ENCODE peak calls at places on chromosomes 3 and 15, in eight cellular contexts. One of them, this sample, is unnamed.

GRCh38 chr3:194574639-194575483 is 58.4 kb downstream of the TMEM44 start:
- DNase-seq in HCEC 1CT: peak
- DNase-seq in NT2/D1: no peak
- DNase-seq in activated T-helper 1 cell treated with anti-CD3 and anti-CD28 coated beads, Interleukin-2, amount 50 U/mL, for 16 hours: no peak
- DNase-seq in GM04503: no peak
- DNase-seq in activated effector memory CD4-positive, alpha-beta T cell treated with Interleukin-2 at 50 U/mL for 16 hours: no peak
- DNase-seq in activated CD8-positive, alpha-beta memory T cell treated with anti-CD3 and anti-CD28 coated beads for 24 hours: no peak
- DNase-seq in effector CD8-positive, alpha-beta T cell: no peak
- DNase-seq in this sample: no peak

GRCh38 chr3:196096382-196096953 is 14.6 kb upstream of the TFRC start:
- DNase-seq in activated T-helper 1 cell treated with anti-CD3 and anti-CD28 coated beads, Interleukin-2, amount 50 U/mL, for 16 hours: no peak
- DNase-seq in activated CD8-positive, alpha-beta memory T cell treated with anti-CD3 and anti-CD28 coated beads for 24 hours: no peak
- DNase-seq in GM04503: no peak
- DNase-seq in HCEC 1CT: no peak
- DNase-seq in NT2/D1: no peak
- DNase-seq in effector CD8-positive, alpha-beta T cell: no peak
- DNase-seq in activated effector memory CD4-positive, alpha-beta T cell treated with Interleukin-2 at 50 U/mL for 16 hours: no peak
- DNase-seq in this sample: no peak

GRCh38 chr3:170448530-170449110 is 30.0 kb downstream of the CLDN11 start:
- DNase-seq in effector CD8-positive, alpha-beta T cell: no peak
- DNase-seq in activated CD8-positive, alpha-beta memory T cell treated with anti-CD3 and anti-CD28 coated beads for 24 hours: no peak
- DNase-seq in activated T-helper 1 cell treated with anti-CD3 and anti-CD28 coated beads, Interleukin-2, amount 50 U/mL, for 16 hours: no peak
- DNase-seq in GM04503: no peak
- DNase-seq in activated effector memory CD4-positive, alpha-beta T cell treated with Interleukin-2 at 50 U/mL for 16 hours: no peak
- DNase-seq in NT2/D1: no peak
- DNase-seq in HCEC 1CT: no peak
- DNase-seq in this sample: no peak

GRCh38 chr15:83108266-83109219 is 1.1 kb downstream of the TM6SF1 start:
- DNase-seq in activated CD8-positive, alpha-beta memory T cell treated with anti-CD3 and anti-CD28 coated beads for 24 hours: peak
- DNase-seq in effector CD8-positive, alpha-beta T cell: no peak
- DNase-seq in activated effector memory CD4-positive, alpha-beta T cell treated with Interleukin-2 at 50 U/mL for 16 hours: no peak
- DNase-seq in NT2/D1: no peak
- DNase-seq in activated T-helper 1 cell treated with anti-CD3 and anti-CD28 coated beads, Interleukin-2, amount 50 U/mL, for 16 hours: no peak
- DNase-seq in HCEC 1CT: no peak
- DNase-seq in GM04503: no peak
- DNase-seq in this sample: no peak

GRCh38 chr15:76177491-76178040 is 117.8 kb downstream of the TMEM266 start:
- DNase-seq in activated CD8-positive, alpha-beta memory T cell treated with anti-CD3 and anti-CD28 coated beads for 24 hours: no peak
- DNase-seq in effector CD8-positive, alpha-beta T cell: no peak
- DNase-seq in HCEC 1CT: peak
- DNase-seq in activated effector memory CD4-positive, alpha-beta T cell treated with Interleukin-2 at 50 U/mL for 16 hours: no peak
- DNase-seq in activated T-helper 1 cell treated with anti-CD3 and anti-CD28 coated beads, Interleukin-2, amount 50 U/mL, for 16 hours: no peak
- DNase-seq in GM04503: peak
- DNase-seq in NT2/D1: no peak
- DNase-seq in this sample: no peak

GRCh38 chr3:121574449-121574848 is 6.7 kb downstream of the ARGFX start:
- DNase-seq in HCEC 1CT: no peak
- DNase-seq in activated effector memory CD4-positive, alpha-beta T cell treated with Interleukin-2 at 50 U/mL for 16 hours: no peak
- DNase-seq in NT2/D1: no peak
- DNase-seq in effector CD8-positive, alpha-beta T cell: no peak
- DNase-seq in activated CD8-positive, alpha-beta memory T cell treated with anti-CD3 and anti-CD28 coated beads for 24 hours: no peak
- DNase-seq in GM04503: no peak
- DNase-seq in activated T-helper 1 cell treated with anti-CD3 and anti-CD28 coated beads, Interleukin-2, amount 50 U/mL, for 16 hours: no peak
- DNase-seq in this sample: no peak

GRCh38 chr3:197709135-197709534 is 27.6 kb downstream of the RUBCN start:
- DNase-seq in activated T-helper 1 cell treated with anti-CD3 and anti-CD28 coated beads, Interleukin-2, amount 50 U/mL, for 16 hours: no peak
- DNase-seq in activated CD8-positive, alpha-beta memory T cell treated with anti-CD3 and anti-CD28 coated beads for 24 hours: no peak
- DNase-seq in activated effector memory CD4-positive, alpha-beta T cell treated with Interleukin-2 at 50 U/mL for 16 hours: no peak
- DNase-seq in NT2/D1: no peak
- DNase-seq in HCEC 1CT: no peak
- DNase-seq in effector CD8-positive, alpha-beta T cell: no peak
- DNase-seq in GM04503: no peak
- DNase-seq in this sample: no peak

GRCh38 chr3:59821274-59821673 is 771.4 kb upstream of the CFAP20DC start:
- DNase-seq in HCEC 1CT: no peak
- DNase-seq in NT2/D1: no peak
- DNase-seq in activated CD8-positive, alpha-beta memory T cell treated with anti-CD3 and anti-CD28 coated beads for 24 hours: no peak
- DNase-seq in activated T-helper 1 cell treated with anti-CD3 and anti-CD28 coated beads, Interleukin-2, amount 50 U/mL, for 16 hours: no peak
- DNase-seq in GM04503: no peak
- DNase-seq in activated effector memory CD4-positive, alpha-beta T cell treated with Interleukin-2 at 50 U/mL for 16 hours: no peak
- DNase-seq in effector CD8-positive, alpha-beta T cell: no peak
- DNase-seq in this sample: no peak

GRCh38 chr3:78235841-78236240 is 1195.9 kb downstream of the ROBO2 start:
- DNase-seq in NT2/D1: no peak
- DNase-seq in activated T-helper 1 cell treated with anti-CD3 and anti-CD28 coated beads, Interleukin-2, amount 50 U/mL, for 16 hours: no peak
- DNase-seq in activated CD8-positive, alpha-beta memory T cell treated with anti-CD3 and anti-CD28 coated beads for 24 hours: no peak
- DNase-seq in activated effector memory CD4-positive, alpha-beta T cell treated with Interleukin-2 at 50 U/mL for 16 hours: no peak
- DNase-seq in GM04503: no peak
- DNase-seq in HCEC 1CT: no peak
- DNase-seq in effector CD8-positive, alpha-beta T cell: no peak
- DNase-seq in this sample: no peak

GRCh38 chr3:30710017-30710416 is 103.6 kb downstream of the TGFBR2 start:
- DNase-seq in effector CD8-positive, alpha-beta T cell: no peak
- DNase-seq in NT2/D1: no peak
- DNase-seq in HCEC 1CT: no peak
- DNase-seq in activated effector memory CD4-positive, alpha-beta T cell treated with Interleukin-2 at 50 U/mL for 16 hours: no peak
- DNase-seq in activated T-helper 1 cell treated with anti-CD3 and anti-CD28 coated beads, Interleukin-2, amount 50 U/mL, for 16 hours: no peak
- DNase-seq in GM04503: no peak
- DNase-seq in activated CD8-positive, alpha-beta memory T cell treated with anti-CD3 and anti-CD28 coated beads for 24 hours: no peak
- DNase-seq in this sample: no peak

GRCh38 chr3:101850327-101851048 is 1.2 kb downstream of the NFKBIZ start:
- DNase-seq in GM04503: peak
- DNase-seq in HCEC 1CT: peak
- DNase-seq in NT2/D1: no peak
- DNase-seq in activated T-helper 1 cell treated with anti-CD3 and anti-CD28 coated beads, Interleukin-2, amount 50 U/mL, for 16 hours: no peak
- DNase-seq in activated effector memory CD4-positive, alpha-beta T cell treated with Interleukin-2 at 50 U/mL for 16 hours: peak
- DNase-seq in effector CD8-positive, alpha-beta T cell: peak
- DNase-seq in activated CD8-positive, alpha-beta memory T cell treated with anti-CD3 and anti-CD28 coated beads for 24 hours: peak
- DNase-seq in this sample: no peak

GRCh38 chr15:99983894-99984293 is 250.7 kb upstream of the LYSMD4 start:
- DNase-seq in NT2/D1: no peak
- DNase-seq in activated T-helper 1 cell treated with anti-CD3 and anti-CD28 coated beads, Interleukin-2, amount 50 U/mL, for 16 hours: no peak
- DNase-seq in activated effector memory CD4-positive, alpha-beta T cell treated with Interleukin-2 at 50 U/mL for 16 hours: no peak
- DNase-seq in activated CD8-positive, alpha-beta memory T cell treated with anti-CD3 and anti-CD28 coated beads for 24 hours: no peak
- DNase-seq in HCEC 1CT: no peak
- DNase-seq in effector CD8-positive, alpha-beta T cell: no peak
- DNase-seq in GM04503: no peak
- DNase-seq in this sample: peak

GRCh38 chr15:29613951-29614382 is 208.3 kb downstream of the TJP1 start:
- DNase-seq in activated T-helper 1 cell treated with anti-CD3 and anti-CD28 coated beads, Interleukin-2, amount 50 U/mL, for 16 hours: no peak
- DNase-seq in NT2/D1: no peak
- DNase-seq in effector CD8-positive, alpha-beta T cell: no peak
- DNase-seq in GM04503: no peak
- DNase-seq in activated CD8-positive, alpha-beta memory T cell treated with anti-CD3 and anti-CD28 coated beads for 24 hours: no peak
- DNase-seq in activated effector memory CD4-positive, alpha-beta T cell treated with Interleukin-2 at 50 U/mL for 16 hours: no peak
- DNase-seq in HCEC 1CT: no peak
- DNase-seq in this sample: no peak

GRCh38 chr15:49154359-49154758 is 1.0 kb downstream of the COPS2 start:
- DNase-seq in HCEC 1CT: no peak
- DNase-seq in activated effector memory CD4-positive, alpha-beta T cell treated with Interleukin-2 at 50 U/mL for 16 hours: no peak
- DNase-seq in activated T-helper 1 cell treated with anti-CD3 and anti-CD28 coated beads, Interleukin-2, amount 50 U/mL, for 16 hours: no peak
- DNase-seq in activated CD8-positive, alpha-beta memory T cell treated with anti-CD3 and anti-CD28 coated beads for 24 hours: no peak
- DNase-seq in effector CD8-positive, alpha-beta T cell: no peak
- DNase-seq in NT2/D1: no peak
- DNase-seq in GM04503: no peak
- DNase-seq in this sample: no peak

GRCh38 chr15:89143503-89144162 is 55.4 kb downstream of the ABHD2 start:
- DNase-seq in NT2/D1: no peak
- DNase-seq in activated T-helper 1 cell treated with anti-CD3 and anti-CD28 coated beads, Interleukin-2, amount 50 U/mL, for 16 hours: no peak
- DNase-seq in GM04503: peak
- DNase-seq in activated CD8-positive, alpha-beta memory T cell treated with anti-CD3 and anti-CD28 coated beads for 24 hours: no peak
- DNase-seq in effector CD8-positive, alpha-beta T cell: no peak
- DNase-seq in HCEC 1CT: peak
- DNase-seq in activated effector memory CD4-positive, alpha-beta T cell treated with Interleukin-2 at 50 U/mL for 16 hours: no peak
- DNase-seq in this sample: no peak

GRCh38 chr15:80367094-80367493 is 37.1 kb upstream of the ARNT2 start:
- DNase-seq in activated effector memory CD4-positive, alpha-beta T cell treated with Interleukin-2 at 50 U/mL for 16 hours: no peak
- DNase-seq in effector CD8-positive, alpha-beta T cell: no peak
- DNase-seq in NT2/D1: peak
- DNase-seq in GM04503: no peak
- DNase-seq in activated CD8-positive, alpha-beta memory T cell treated with anti-CD3 and anti-CD28 coated beads for 24 hours: no peak
- DNase-seq in HCEC 1CT: peak
- DNase-seq in activated T-helper 1 cell treated with anti-CD3 and anti-CD28 coated beads, Interleukin-2, amount 50 U/mL, for 16 hours: no peak
- DNase-seq in this sample: no peak

GRCh38 chr3:150169279-150169970 is 198.7 kb upstream of the PFN2 start:
- DNase-seq in activated T-helper 1 cell treated with anti-CD3 and anti-CD28 coated beads, Interleukin-2, amount 50 U/mL, for 16 hours: no peak
- DNase-seq in NT2/D1: no peak
- DNase-seq in effector CD8-positive, alpha-beta T cell: no peak
- DNase-seq in activated effector memory CD4-positive, alpha-beta T cell treated with Interleukin-2 at 50 U/mL for 16 hours: no peak
- DNase-seq in activated CD8-positive, alpha-beta memory T cell treated with anti-CD3 and anti-CD28 coated beads for 24 hours: no peak
- DNase-seq in GM04503: no peak
- DNase-seq in HCEC 1CT: no peak
- DNase-seq in this sample: no peak

GRCh38 chr15:29107291-29107890 is 162.2 kb downstream of the NSMCE3 start:
- DNase-seq in GM04503: no peak
- DNase-seq in HCEC 1CT: no peak
- DNase-seq in activated T-helper 1 cell treated with anti-CD3 and anti-CD28 coated beads, Interleukin-2, amount 50 U/mL, for 16 hours: no peak
- DNase-seq in effector CD8-positive, alpha-beta T cell: no peak
- DNase-seq in NT2/D1: no peak
- DNase-seq in activated effector memory CD4-positive, alpha-beta T cell treated with Interleukin-2 at 50 U/mL for 16 hours: no peak
- DNase-seq in activated CD8-positive, alpha-beta memory T cell treated with anti-CD3 and anti-CD28 coated beads for 24 hours: no peak
- DNase-seq in this sample: no peak

GRCh38 chr15:45829336-45830153 is 194.7 kb downstream of the SQOR start:
- DNase-seq in activated effector memory CD4-positive, alpha-beta T cell treated with Interleukin-2 at 50 U/mL for 16 hours: no peak
- DNase-seq in activated CD8-positive, alpha-beta memory T cell treated with anti-CD3 and anti-CD28 coated beads for 24 hours: no peak
- DNase-seq in HCEC 1CT: no peak
- DNase-seq in GM04503: no peak
- DNase-seq in NT2/D1: no peak
- DNase-seq in activated T-helper 1 cell treated with anti-CD3 and anti-CD28 coated beads, Interleukin-2, amount 50 U/mL, for 16 hours: no peak
- DNase-seq in effector CD8-positive, alpha-beta T cell: no peak
- DNase-seq in this sample: peak

GRCh38 chr3:36991923-36992805 is 767 bp downstream of the EPM2AIP1 start:
- DNase-seq in activated T-helper 1 cell treated with anti-CD3 and anti-CD28 coated beads, Interleukin-2, amount 50 U/mL, for 16 hours: no peak
- DNase-seq in GM04503: peak
- DNase-seq in NT2/D1: no peak
- DNase-seq in HCEC 1CT: peak
- DNase-seq in effector CD8-positive, alpha-beta T cell: no peak
- DNase-seq in activated CD8-positive, alpha-beta memory T cell treated with anti-CD3 and anti-CD28 coated beads for 24 hours: no peak
- DNase-seq in activated effector memory CD4-positive, alpha-beta T cell treated with Interleukin-2 at 50 U/mL for 16 hours: no peak
- DNase-seq in this sample: no peak

GRCh38 chr3:58924581-58924980 is 125.2 kb downstream of the CFAP20DC start:
- DNase-seq in GM04503: peak
- DNase-seq in NT2/D1: no peak
- DNase-seq in activated effector memory CD4-positive, alpha-beta T cell treated with Interleukin-2 at 50 U/mL for 16 hours: no peak
- DNase-seq in effector CD8-positive, alpha-beta T cell: no peak
- DNase-seq in HCEC 1CT: peak
- DNase-seq in activated T-helper 1 cell treated with anti-CD3 and anti-CD28 coated beads, Interleukin-2, amount 50 U/mL, for 16 hours: no peak
- DNase-seq in activated CD8-positive, alpha-beta memory T cell treated with anti-CD3 and anti-CD28 coated beads for 24 hours: no peak
- DNase-seq in this sample: no peak

GRCh38 chr3:42712716-42713372 is 10.2 kb upstream of the HHATL start:
- DNase-seq in activated effector memory CD4-positive, alpha-beta T cell treated with Interleukin-2 at 50 U/mL for 16 hours: no peak
- DNase-seq in activated CD8-positive, alpha-beta memory T cell treated with anti-CD3 and anti-CD28 coated beads for 24 hours: peak
- DNase-seq in GM04503: no peak
- DNase-seq in NT2/D1: no peak
- DNase-seq in effector CD8-positive, alpha-beta T cell: no peak
- DNase-seq in activated T-helper 1 cell treated with anti-CD3 and anti-CD28 coated beads, Interleukin-2, amount 50 U/mL, for 16 hours: no peak
- DNase-seq in HCEC 1CT: no peak
- DNase-seq in this sample: peak

GRCh38 chr3:98971183-98971681 is 69.7 kb upstream of the DCBLD2 start:
- DNase-seq in activated T-helper 1 cell treated with anti-CD3 and anti-CD28 coated beads, Interleukin-2, amount 50 U/mL, for 16 hours: no peak
- DNase-seq in HCEC 1CT: peak
- DNase-seq in activated effector memory CD4-positive, alpha-beta T cell treated with Interleukin-2 at 50 U/mL for 16 hours: no peak
- DNase-seq in activated CD8-positive, alpha-beta memory T cell treated with anti-CD3 and anti-CD28 coated beads for 24 hours: no peak
- DNase-seq in GM04503: peak
- DNase-seq in effector CD8-positive, alpha-beta T cell: no peak
- DNase-seq in NT2/D1: no peak
- DNase-seq in this sample: no peak

GRCh38 chr15:23397779-23398178 is 43.2 kb downstream of the GOLGA8S start:
- DNase-seq in activated T-helper 1 cell treated with anti-CD3 and anti-CD28 coated beads, Interleukin-2, amount 50 U/mL, for 16 hours: no peak
- DNase-seq in activated CD8-positive, alpha-beta memory T cell treated with anti-CD3 and anti-CD28 coated beads for 24 hours: no peak
- DNase-seq in GM04503: no peak
- DNase-seq in effector CD8-positive, alpha-beta T cell: no peak
- DNase-seq in activated effector memory CD4-positive, alpha-beta T cell treated with Interleukin-2 at 50 U/mL for 16 hours: no peak
- DNase-seq in HCEC 1CT: no peak
- DNase-seq in NT2/D1: no peak
- DNase-seq in this sample: no peak

GRCh38 chr3:23710555-23710954 is 95.2 kb upstream of the UBE2E1 start:
- DNase-seq in activated effector memory CD4-positive, alpha-beta T cell treated with Interleukin-2 at 50 U/mL for 16 hours: no peak
- DNase-seq in activated T-helper 1 cell treated with anti-CD3 and anti-CD28 coated beads, Interleukin-2, amount 50 U/mL, for 16 hours: no peak
- DNase-seq in NT2/D1: peak
- DNase-seq in GM04503: peak
- DNase-seq in effector CD8-positive, alpha-beta T cell: no peak
- DNase-seq in HCEC 1CT: peak
- DNase-seq in activated CD8-positive, alpha-beta memory T cell treated with anti-CD3 and anti-CD28 coated beads for 24 hours: no peak
- DNase-seq in this sample: no peak

GRCh38 chr3:12323237-12323636 is 34.4 kb downstream of the PPARG start:
- DNase-seq in activated effector memory CD4-positive, alpha-beta T cell treated with Interleukin-2 at 50 U/mL for 16 hours: no peak
- DNase-seq in effector CD8-positive, alpha-beta T cell: no peak
- DNase-seq in activated T-helper 1 cell treated with anti-CD3 and anti-CD28 coated beads, Interleukin-2, amount 50 U/mL, for 16 hours: no peak
- DNase-seq in GM04503: no peak
- DNase-seq in NT2/D1: no peak
- DNase-seq in activated CD8-positive, alpha-beta memory T cell treated with anti-CD3 and anti-CD28 coated beads for 24 hours: no peak
- DNase-seq in HCEC 1CT: no peak
- DNase-seq in this sample: no peak

GRCh38 chr3:8968375-8968882 is 5.2 kb upstream of the RAD18 start:
- DNase-seq in GM04503: no peak
- DNase-seq in activated T-helper 1 cell treated with anti-CD3 and anti-CD28 coated beads, Interleukin-2, amount 50 U/mL, for 16 hours: no peak
- DNase-seq in NT2/D1: no peak
- DNase-seq in activated CD8-positive, alpha-beta memory T cell treated with anti-CD3 and anti-CD28 coated beads for 24 hours: no peak
- DNase-seq in effector CD8-positive, alpha-beta T cell: no peak
- DNase-seq in HCEC 1CT: no peak
- DNase-seq in activated effector memory CD4-positive, alpha-beta T cell treated with Interleukin-2 at 50 U/mL for 16 hours: no peak
- DNase-seq in this sample: no peak

GRCh38 chr3:94887056-94887455 is 824.2 kb downstream of the NSUN3 start:
- DNase-seq in activated effector memory CD4-positive, alpha-beta T cell treated with Interleukin-2 at 50 U/mL for 16 hours: no peak
- DNase-seq in activated T-helper 1 cell treated with anti-CD3 and anti-CD28 coated beads, Interleukin-2, amount 50 U/mL, for 16 hours: no peak
- DNase-seq in NT2/D1: no peak
- DNase-seq in effector CD8-positive, alpha-beta T cell: no peak
- DNase-seq in activated CD8-positive, alpha-beta memory T cell treated with anti-CD3 and anti-CD28 coated beads for 24 hours: no peak
- DNase-seq in GM04503: no peak
- DNase-seq in HCEC 1CT: no peak
- DNase-seq in this sample: no peak

GRCh38 chr15:70318594-70318993 is 220.9 kb upstream of the TLE3 start:
- DNase-seq in activated T-helper 1 cell treated with anti-CD3 and anti-CD28 coated beads, Interleukin-2, amount 50 U/mL, for 16 hours: no peak
- DNase-seq in HCEC 1CT: no peak
- DNase-seq in activated effector memory CD4-positive, alpha-beta T cell treated with Interleukin-2 at 50 U/mL for 16 hours: no peak
- DNase-seq in NT2/D1: no peak
- DNase-seq in effector CD8-positive, alpha-beta T cell: no peak
- DNase-seq in GM04503: no peak
- DNase-seq in activated CD8-positive, alpha-beta memory T cell treated with anti-CD3 and anti-CD28 coated beads for 24 hours: no peak
- DNase-seq in this sample: peak

GRCh38 chr15:60844431-60845174 is 365.7 kb upstream of the ICE2 start:
- DNase-seq in activated CD8-positive, alpha-beta memory T cell treated with anti-CD3 and anti-CD28 coated beads for 24 hours: peak
- DNase-seq in activated effector memory CD4-positive, alpha-beta T cell treated with Interleukin-2 at 50 U/mL for 16 hours: peak
- DNase-seq in effector CD8-positive, alpha-beta T cell: peak
- DNase-seq in GM04503: no peak
- DNase-seq in NT2/D1: no peak
- DNase-seq in HCEC 1CT: no peak
- DNase-seq in activated T-helper 1 cell treated with anti-CD3 and anti-CD28 coated beads, Interleukin-2, amount 50 U/mL, for 16 hours: peak
- DNase-seq in this sample: no peak

GRCh38 chr3:147195896-147196295 is 210.4 kb downstream of the ZIC4 start:
- DNase-seq in activated T-helper 1 cell treated with anti-CD3 and anti-CD28 coated beads, Interleukin-2, amount 50 U/mL, for 16 hours: no peak
- DNase-seq in NT2/D1: no peak
- DNase-seq in GM04503: no peak
- DNase-seq in activated CD8-positive, alpha-beta memory T cell treated with anti-CD3 and anti-CD28 coated beads for 24 hours: no peak
- DNase-seq in effector CD8-positive, alpha-beta T cell: no peak
- DNase-seq in activated effector memory CD4-positive, alpha-beta T cell treated with Interleukin-2 at 50 U/mL for 16 hours: no peak
- DNase-seq in HCEC 1CT: peak
- DNase-seq in this sample: no peak

GRCh38 chr3:16124636-16125035 is 49.8 kb upstream of the GALNT15 start:
- DNase-seq in GM04503: peak
- DNase-seq in effector CD8-positive, alpha-beta T cell: no peak
- DNase-seq in HCEC 1CT: peak
- DNase-seq in activated CD8-positive, alpha-beta memory T cell treated with anti-CD3 and anti-CD28 coated beads for 24 hours: no peak
- DNase-seq in activated T-helper 1 cell treated with anti-CD3 and anti-CD28 coated beads, Interleukin-2, amount 50 U/mL, for 16 hours: no peak
- DNase-seq in activated effector memory CD4-positive, alpha-beta T cell treated with Interleukin-2 at 50 U/mL for 16 hours: no peak
- DNase-seq in NT2/D1: no peak
- DNase-seq in this sample: no peak